ENCODE peak calls at places on chromosome 2, in nine cellular contexts. One of them, this sample, is unnamed.

GRCh38 chr2:220935789-220936321 is 636.2 kb downstream of the EPHA4 start:
- DNase-seq in activated CD4-positive, alpha-beta T cell treated with anti-CD3 and anti-CD28 coated beads, Interleukin-2, amount 10 ng/mL, durations not matched to agents 7 days and 5 days: no peak
- DNase-seq in Right ventricle myocardium superior: no peak
- DNase-seq in B cell: no peak
- DNase-seq in GM13977: no peak
- DNase-seq in H54: no peak
- DNase-seq in A172: no peak
- DNase-seq in T-helper 17 cell: no peak
- DNase-seq in amniotic stem cell: no peak
- DNase-seq in this sample: no peak

GRCh38 chr2:19689769-19690168 is 212.0 kb downstream of the TTC32 start:
- DNase-seq in Right ventricle myocardium superior: no peak
- DNase-seq in H54: no peak
- DNase-seq in B cell: no peak
- DNase-seq in GM13977: no peak
- DNase-seq in amniotic stem cell: no peak
- DNase-seq in A172: no peak
- DNase-seq in activated CD4-positive, alpha-beta T cell treated with anti-CD3 and anti-CD28 coated beads, Interleukin-2, amount 10 ng/mL, durations not matched to agents 7 days and 5 days: no peak
- DNase-seq in T-helper 17 cell: no peak
- DNase-seq in this sample: no peak

GRCh38 chr2:63049291-63050185 is 1.1 kb upstream of the OTX1 start:
- DNase-seq in T-helper 17 cell: no peak
- DNase-seq in B cell: no peak
- DNase-seq in GM13977: peak
- DNase-seq in Right ventricle myocardium superior: no peak
- DNase-seq in amniotic stem cell: no peak
- DNase-seq in activated CD4-positive, alpha-beta T cell treated with anti-CD3 and anti-CD28 coated beads, Interleukin-2, amount 10 ng/mL, durations not matched to agents 7 days and 5 days: no peak
- DNase-seq in A172: peak
- DNase-seq in H54: no peak
- DNase-seq in this sample: no peak

GRCh38 chr2:121486191-121486590 is 44.5 kb upstream of the RNU4ATAC start:
- DNase-seq in A172: no peak
- DNase-seq in H54: no peak
- DNase-seq in Right ventricle myocardium superior: no peak
- DNase-seq in activated CD4-positive, alpha-beta T cell treated with anti-CD3 and anti-CD28 coated beads, Interleukin-2, amount 10 ng/mL, durations not matched to agents 7 days and 5 days: no peak
- DNase-seq in GM13977: no peak
- DNase-seq in B cell: no peak
- DNase-seq in amniotic stem cell: no peak
- DNase-seq in T-helper 17 cell: no peak
- DNase-seq in this sample: no peak

GRCh38 chr2:118374974-118375745 is 286.9 kb downstream of the INSIG2 start:
- DNase-seq in T-helper 17 cell: no peak
- DNase-seq in amniotic stem cell: no peak
- DNase-seq in Right ventricle myocardium superior: no peak
- DNase-seq in activated CD4-positive, alpha-beta T cell treated with anti-CD3 and anti-CD28 coated beads, Interleukin-2, amount 10 ng/mL, durations not matched to agents 7 days and 5 days: no peak
- DNase-seq in A172: no peak
- DNase-seq in B cell: no peak
- DNase-seq in H54: no peak
- DNase-seq in GM13977: no peak
- DNase-seq in this sample: no peak

GRCh38 chr2:73075477-73076373 is 4.2 kb upstream of the SFXN5 start:
- DNase-seq in amniotic stem cell: no peak
- DNase-seq in A172: no peak
- DNase-seq in T-helper 17 cell: no peak
- DNase-seq in Right ventricle myocardium superior: peak
- DNase-seq in H54: no peak
- DNase-seq in GM13977: peak
- DNase-seq in B cell: no peak
- DNase-seq in activated CD4-positive, alpha-beta T cell treated with anti-CD3 and anti-CD28 coated beads, Interleukin-2, amount 10 ng/mL, durations not matched to agents 7 days and 5 days: no peak
- DNase-seq in this sample: no peak

GRCh38 chr2:224927671-224928173 is 114.5 kb downstream of the DOCK10 start:
- DNase-seq in GM13977: no peak
- DNase-seq in activated CD4-positive, alpha-beta T cell treated with anti-CD3 and anti-CD28 coated beads, Interleukin-2, amount 10 ng/mL, durations not matched to agents 7 days and 5 days: peak
- DNase-seq in T-helper 17 cell: no peak
- DNase-seq in A172: no peak
- DNase-seq in H54: no peak
- DNase-seq in amniotic stem cell: no peak
- DNase-seq in Right ventricle myocardium superior: no peak
- DNase-seq in B cell: no peak
- DNase-seq in this sample: peak

GRCh38 chr2:9655441-9656269 is 24.9 kb upstream of the YWHAQ start:
- DNase-seq in H54: peak
- DNase-seq in activated CD4-positive, alpha-beta T cell treated with anti-CD3 and anti-CD28 coated beads, Interleukin-2, amount 10 ng/mL, durations not matched to agents 7 days and 5 days: peak
- DNase-seq in B cell: no peak
- DNase-seq in A172: peak
- DNase-seq in GM13977: peak
- DNase-seq in Right ventricle myocardium superior: no peak
- DNase-seq in amniotic stem cell: peak
- DNase-seq in T-helper 17 cell: no peak
- DNase-seq in this sample: peak

GRCh38 chr2:13414907-13415306 is 698.2 kb downstream of the TRIB2 start:
- DNase-seq in B cell: no peak
- DNase-seq in A172: no peak
- DNase-seq in T-helper 17 cell: no peak
- DNase-seq in GM13977: no peak
- DNase-seq in H54: no peak
- DNase-seq in amniotic stem cell: no peak
- DNase-seq in Right ventricle myocardium superior: no peak
- DNase-seq in activated CD4-positive, alpha-beta T cell treated with anti-CD3 and anti-CD28 coated beads, Interleukin-2, amount 10 ng/mL, durations not matched to agents 7 days and 5 days: no peak
- DNase-seq in this sample: no peak

GRCh38 chr2:32772623-32773221 is 144.9 kb downstream of the TTC27 start:
- DNase-seq in B cell: no peak
- DNase-seq in H54: peak
- DNase-seq in GM13977: peak
- DNase-seq in A172: peak
- DNase-seq in Right ventricle myocardium superior: no peak
- DNase-seq in activated CD4-positive, alpha-beta T cell treated with anti-CD3 and anti-CD28 coated beads, Interleukin-2, amount 10 ng/mL, durations not matched to agents 7 days and 5 days: no peak
- DNase-seq in T-helper 17 cell: no peak
- DNase-seq in amniotic stem cell: no peak
- DNase-seq in this sample: no peak

GRCh38 chr2:100818606-100819364 is 1.2 kb upstream of the NPAS2 start:
- DNase-seq in T-helper 17 cell: no peak
- DNase-seq in GM13977: peak
- DNase-seq in B cell: no peak
- DNase-seq in activated CD4-positive, alpha-beta T cell treated with anti-CD3 and anti-CD28 coated beads, Interleukin-2, amount 10 ng/mL, durations not matched to agents 7 days and 5 days: peak
- DNase-seq in amniotic stem cell: peak
- DNase-seq in H54: peak
- DNase-seq in A172: no peak
- DNase-seq in Right ventricle myocardium superior: peak
- DNase-seq in this sample: no peak

GRCh38 chr2:21453728-21454127 is 330.0 kb downstream of the TDRD15 start:
- DNase-seq in activated CD4-positive, alpha-beta T cell treated with anti-CD3 and anti-CD28 coated beads, Interleukin-2, amount 10 ng/mL, durations not matched to agents 7 days and 5 days: no peak
- DNase-seq in amniotic stem cell: no peak
- DNase-seq in Right ventricle myocardium superior: no peak
- DNase-seq in B cell: no peak
- DNase-seq in H54: no peak
- DNase-seq in A172: no peak
- DNase-seq in T-helper 17 cell: no peak
- DNase-seq in GM13977: no peak
- DNase-seq in this sample: no peak

GRCh38 chr2:172086349-172087190 is 1.3 kb downstream of the DLX1 start:
- DNase-seq in H54: no peak
- DNase-seq in amniotic stem cell: no peak
- DNase-seq in activated CD4-positive, alpha-beta T cell treated with anti-CD3 and anti-CD28 coated beads, Interleukin-2, amount 10 ng/mL, durations not matched to agents 7 days and 5 days: peak
- DNase-seq in Right ventricle myocardium superior: no peak
- DNase-seq in A172: no peak
- DNase-seq in GM13977: peak
- DNase-seq in B cell: no peak
- DNase-seq in T-helper 17 cell: peak
- DNase-seq in this sample: no peak

GRCh38 chr2:27573452-27573851 is 9.4 kb upstream of the ZNF512 start:
- DNase-seq in H54: no peak
- DNase-seq in T-helper 17 cell: no peak
- DNase-seq in B cell: no peak
- DNase-seq in activated CD4-positive, alpha-beta T cell treated with anti-CD3 and anti-CD28 coated beads, Interleukin-2, amount 10 ng/mL, durations not matched to agents 7 days and 5 days: no peak
- DNase-seq in amniotic stem cell: no peak
- DNase-seq in A172: no peak
- DNase-seq in GM13977: no peak
- DNase-seq in Right ventricle myocardium superior: no peak
- DNase-seq in this sample: no peak

GRCh38 chr2:105454801-105455485 is 56.1 kb upstream of the FHL2 start:
- DNase-seq in T-helper 17 cell: no peak
- DNase-seq in B cell: no peak
- DNase-seq in amniotic stem cell: peak
- DNase-seq in H54: peak
- DNase-seq in activated CD4-positive, alpha-beta T cell treated with anti-CD3 and anti-CD28 coated beads, Interleukin-2, amount 10 ng/mL, durations not matched to agents 7 days and 5 days: no peak
- DNase-seq in Right ventricle myocardium superior: peak
- DNase-seq in A172: peak
- DNase-seq in GM13977: peak
- DNase-seq in this sample: no peak

This sample was measured in activated T-helper 1 cell treated with Interleukin-2 at 50 U/mL for 16 hours.